ENCODE peak calls at places on chromosomes 16 and 17, in nine cellular contexts. J, B, E, V, R, P, M, Y and O are unnamed samples.

GRCh38 chr17:43018008-43018853 is 4.0 kb downstream of the VAT1 start:
- DNase-seq in J (no peak), B (peak; percentile 73), E (no peak), V (peak; percentile 65), R (peak; percentile 58), P (no peak), M (peak; percentile 86), Y (no peak), O (no peak)

GRCh38 chr17:29589524-29590260 is at the start of gene GIT1:
- DNase-seq in J (peak; percentile 71), B (peak; percentile 95), E (peak; percentile 86), V (peak; percentile 89), R (peak; percentile 93), P (peak; percentile 50), M (peak; percentile 95), Y (peak; percentile 79), O (peak; percentile 91)

GRCh38 chr16:8936421-8936820 is 27.3 kb downstream of the USP7 start:
- DNase-seq in J (peak; percentile 27), B (peak; percentile 92), E (no peak), V (peak; percentile 41), R (no peak), P (no peak), M (no peak), Y (peak; percentile 30), O (peak; percentile 36)

GRCh38 chr16:71347146-71347545 is 11.4 kb upstream of the CALB2 start:
- DNase-seq in J (no peak), B (no peak), E (no peak), V (no peak), R (no peak), P (no peak), M (no peak), Y (no peak), O (no peak)

GRCh38 chr17:1870592-1870991 is 40.8 kb downstream of the RPA1 start:
- DNase-seq in J (no peak), B (no peak), E (no peak), V (no peak), R (no peak), P (no peak), M (no peak), Y (no peak), O (no peak)

GRCh38 chr17:66255112-66255511 is 25.9 kb upstream of the APOH start:
- DNase-seq in J (peak; percentile 90), B (no peak), E (peak; percentile 39), V (no peak), R (no peak), P (peak; percentile 40), M (peak; percentile 73), Y (peak; percentile 89), O (peak; percentile 11)

GRCh38 chr17:69466905-69467630 is 52.6 kb downstream of the MAP2K6 start:
- DNase-seq in J (no peak), B (peak; percentile 95), E (peak; percentile 57), V (no peak), R (no peak), P (peak; percentile 22), M (no peak), Y (peak; percentile 42), O (peak; percentile 74)

GRCh38 chr17:79706931-79707382 is 23.8 kb upstream of the ENPP7 start:
- DNase-seq in J (peak; percentile 23), B (peak; percentile 65), E (no peak), V (no peak), R (no peak), P (no peak), M (no peak), Y (peak; percentile 26), O (peak; percentile 57)

GRCh38 chr17:31467502-31468256 is 76.2 kb downstream of the RAB11FIP4 start:
- DNase-seq in J (no peak), B (peak; percentile 64), E (no peak), V (no peak), R (no peak), P (no peak), M (peak; percentile 25), Y (no peak), O (no peak)

GRCh38 chr16:7400117-7400890 is 67.7 kb downstream of the RBFOX1 start:
- DNase-seq in J (no peak), B (no peak), E (no peak), V (no peak), R (no peak), P (no peak), M (no peak), Y (no peak), O (no peak)

GRCh38 chr17:12637015-12637414 is 28.7 kb upstream of the MYOCD start:
- DNase-seq in J (peak; percentile 88), B (peak; percentile 75), E (no peak), V (no peak), R (no peak), P (peak; percentile 93), M (peak; percentile 35), Y (peak; percentile 97), O (peak; percentile 88)

GRCh38 chr16:89193576-89194293 is 6.6 kb downstream of the SLC22A31 start:
- DNase-seq in J (no peak), B (peak; percentile 65), E (no peak), V (no peak), R (peak; percentile 77), P (no peak), M (no peak), Y (no peak), O (no peak)

GRCh38 chr16:4381072-4381934 is 9.7 kb downstream of the VASN start:
- DNase-seq in J (no peak), B (no peak), E (no peak), V (no peak), R (peak; percentile 89), P (no peak), M (no peak), Y (no peak), O (no peak)

GRCh38 chr17:57900991-57901743 is 51.3 kb upstream of the MRPS23 start:
- DNase-seq in J (no peak), B (peak; percentile 87), E (peak; percentile 47), V (no peak), R (no peak), P (no peak), M (no peak), Y (no peak), O (no peak)

GRCh38 chr17:19461681-19462080 is 50.6 kb downstream of the RNF112 start:
- DNase-seq in J (no peak), B (peak; percentile 66), E (no peak), V (no peak), R (no peak), P (no peak), M (no peak), Y (no peak), O (no peak)

GRCh38 chr17:38458521-38458920 is 30.3 kb downstream of the ARHGAP23 start:
- DNase-seq in J (no peak), B (no peak), E (no peak), V (no peak), R (no peak), P (no peak), M (no peak), Y (no peak), O (no peak)